ENCODE peak calls at places on chromosomes 11 and 22, in ten cellular contexts. W is cardiac fibroblast, J is AG04449, C is choroid plexus epithelial cell, E is endothelial cell of umbilical vein, S is astrocyte of the spinal cord, Y is fibroblast of villous mesenchyme, F is fibroblast of the aortic adventitia, D is fibroblast of lung, V is AG04450. A is an unnamed sample.

GRCh38 chr11:112024178-112024777 is 930 bp upstream of the DLAT start:
- DNase-seq in W (no peak), J (no peak), C (peak; percentile 31), E (no peak), S (peak; percentile 14), Y (no peak), F (no peak), D (no peak), V (no peak), A (no peak)

GRCh38 chr11:70128435-70128906 is 50.4 kb downstream of the ANO1 start:
- DNase-seq in W (peak; percentile 21), J (no peak), C (peak; percentile 72), E (peak; percentile 52), S (peak; percentile 61), Y (no peak), F (no peak), D (no peak), V (no peak), A (no peak)

GRCh38 chr11:32895471-32895870 is 2.9 kb downstream of the QSER1 start:
- DNase-seq in W (no peak), J (no peak), C (no peak), E (no peak), S (no peak), Y (no peak), F (no peak), D (no peak), V (no peak), A (no peak)

GRCh38 chr11:61621917-61622585 is 41.2 kb upstream of the SYT7 start:
- DNase-seq in W (no peak), J (no peak), C (no peak), E (no peak), S (no peak), Y (no peak), F (no peak), D (no peak), V (no peak), A (no peak)

GRCh38 chr11:134536677-134537076 is 124.6 kb upstream of the B3GAT1 start:
- DNase-seq in W (no peak), J (no peak), C (no peak), E (no peak), S (no peak), Y (no peak), F (no peak), D (no peak), V (no peak), A (no peak)

GRCh38 chr11:126464796-126465195 is 109.3 kb downstream of the ST3GAL4 start:
- DNase-seq in W (no peak), J (no peak), C (no peak), E (no peak), S (no peak), Y (no peak), F (no peak), D (no peak), V (no peak), A (no peak)

GRCh38 chr11:123216249-123216648 is 21.2 kb upstream of the CLMP start:
- DNase-seq in W (no peak), J (no peak), C (no peak), E (no peak), S (no peak), Y (no peak), F (no peak), D (no peak), V (no peak), A (no peak)

GRCh38 chr11:110000045-110000502 is 93.1 kb upstream of the ZC3H12C start:
- DNase-seq in W (peak; percentile 95), J (peak; percentile 97), C (peak; percentile 95), E (peak; percentile 24), S (peak; percentile 96), Y (peak; percentile 84), F (peak; percentile 96), D (peak; percentile 98), V (peak; percentile 85), A (peak; percentile 98)

GRCh38 chr11:19498986-19499669 is 213.5 kb upstream of the NAV2 start:
- DNase-seq in W (peak; percentile 74), J (peak; percentile 14), C (peak; percentile 83), E (no peak), S (peak; percentile 22), Y (peak; percentile 17), F (peak; percentile 64), D (peak; percentile 2), V (no peak), A (no peak)

GRCh38 chr11:57340228-57340627 is 2.1 kb downstream of the P2RX3 start:
- DNase-seq in W (peak; percentile 31), J (no peak), C (peak; percentile 26), E (peak; percentile 19), S (no peak), Y (peak; percentile 42), F (no peak), D (no peak), V (no peak), A (no peak)

GRCh38 chr11:64097468-64098317 is 62.0 kb downstream of the FLRT1 start:
- DNase-seq in W (no peak), J (no peak), C (no peak), E (no peak), S (no peak), Y (no peak), F (no peak), D (no peak), V (no peak), A (no peak)

GRCh38 chr11:74322667-74323066 is 11.2 kb upstream of the P4HA3 start:
- DNase-seq in W (peak; percentile 48), J (no peak), C (peak; percentile 45), E (no peak), S (peak; percentile 31), Y (no peak), F (peak; percentile 95), D (peak; percentile 79), V (no peak), A (no peak)

GRCh38 chr11:13834463-13834862 is 128.1 kb upstream of the SPON1 start:
- DNase-seq in W (no peak), J (no peak), C (no peak), E (peak; percentile 4), S (no peak), Y (no peak), F (no peak), D (no peak), V (no peak), A (no peak)
- TF ChIP-seq CTCF in W (peak; percentile 26), J (peak; percentile 31), C (peak; percentile 16), E (peak; percentile 37), S (peak; percentile 49), Y (peak; percentile 55), F (peak; percentile 27), D (peak; percentile 32), V (peak; percentile 43), A (peak; percentile 16)

GRCh38 chr11:128499613-128500213 is 87.6 kb downstream of the ETS1 start:
- DNase-seq in W (no peak), J (no peak), C (peak; percentile 40), E (peak; percentile 49), S (no peak), Y (no peak), F (no peak), D (no peak), V (no peak), A (no peak)

GRCh38 chr11:128496249-128496648 is 91.1 kb downstream of the ETS1 start:
- DNase-seq in W (no peak), J (no peak), C (no peak), E (no peak), S (no peak), Y (no peak), F (no peak), D (no peak), V (no peak), A (no peak)

GRCh38 chr11:128496684-128497056 is 90.7 kb downstream of the ETS1 start:
- DNase-seq in W (no peak), J (no peak), C (no peak), E (no peak), S (no peak), Y (no peak), F (peak; percentile 40), D (no peak), V (no peak), A (no peak)

GRCh38 chr11:128498846-128499245 is 88.5 kb downstream of the ETS1 start:
- DNase-seq in W (peak; percentile 66), J (no peak), C (peak; percentile 55), E (no peak), S (peak; percentile 62), Y (peak; percentile 55), F (no peak), D (no peak), V (no peak), A (no peak)

GRCh38 chr11:128497057-128497957 is 90.1 kb downstream of the ETS1 start:
- DNase-seq in W (peak; percentile 98), J (peak; percentile 90), C (peak; percentile 98), E (peak; percentile 96), S (peak; percentile 99), Y (peak; percentile 99), F (peak; percentile 99), D (peak; percentile 98), V (peak; percentile 95), A (peak; percentile 96)
- H3K4me3 ChIP-seq in W (peak overlapping the region; percentile 29), J (peak overlapping the region; percentile 26), C (peak overlapping the region; percentile 26), E (no peak overlapping the region), S (peak overlapping the region; percentile 14), Y (peak overlapping the region; percentile 40), F (peak overlapping the region; percentile 43), D (peak overlapping the region; percentile 49), V (peak overlapping the region; percentile 46), A (peak overlapping the region; percentile 24)

GRCh38 chr22:31676700-31677099 is 14.7 kb upstream of the PISD start:
- DNase-seq in W (peak; percentile 94), J (no peak), C (peak; percentile 97), E (peak; percentile 93), S (peak; percentile 93), Y (peak; percentile 94), F (peak; percentile 83), D (peak; percentile 90), V (peak; percentile 57), A (peak; percentile 28)
- TF ChIP-seq CTCF in W (no peak), J (no peak), C (no peak), E (no peak), S (no peak), Y (no peak), F (no peak), D (no peak), V (no peak), A (no peak)

GRCh38 chr11:28913883-28914282 is 805.7 kb downstream of the METTL15 start:
- DNase-seq in W (no peak), J (no peak), C (no peak), E (no peak), S (no peak), Y (no peak), F (no peak), D (no peak), V (no peak), A (no peak)

GRCh38 chr11:28924007-28924406 is 815.8 kb downstream of the METTL15 start:
- DNase-seq in W (peak; percentile 9), J (no peak), C (peak; percentile 19), E (no peak), S (no peak), Y (peak; percentile 2), F (peak; percentile 5), D (no peak), V (no peak), A (no peak)

GRCh38 chr11:28922351-28922981 is 814.3 kb downstream of the METTL15 start:
- DNase-seq in W (no peak), J (no peak), C (no peak), E (no peak), S (no peak), Y (no peak), F (peak; percentile 40), D (no peak), V (no peak), A (no peak)

DNA sequence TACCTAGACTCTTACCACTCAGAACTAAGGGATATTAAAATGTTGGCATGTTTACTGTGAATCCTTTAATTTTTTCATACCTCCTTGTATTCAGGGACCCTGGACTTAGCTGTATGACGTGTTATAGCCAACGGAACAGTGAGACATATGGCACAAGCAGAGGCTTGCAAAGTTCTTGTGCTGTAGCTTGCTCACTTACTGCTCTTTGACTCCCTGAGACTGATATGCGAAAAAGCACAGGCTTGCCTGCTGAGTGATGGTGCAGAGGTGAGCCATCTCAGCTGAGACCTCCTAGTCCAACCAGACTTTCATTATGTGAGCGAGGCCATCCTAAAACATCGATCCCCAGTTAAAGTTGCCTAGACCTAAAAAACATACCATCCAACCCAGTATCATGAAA is 811.0 kb downstream of the METTL15 start:
- DNase-seq in W (no peak), J (no peak), C (no peak), E (no peak), S (no peak), Y (no peak), F (no peak), D (no peak), V (no peak), A (no peak)
- H3K4me3 ChIP-seq in W (no peak overlapping the region), J (no peak overlapping the region), C (no peak overlapping the region), E (no peak overlapping the region), S (no peak overlapping the region), Y (no peak overlapping the region), F (no peak overlapping the region), D (no peak overlapping the region), V (no peak overlapping the region), A (no peak overlapping the region)

A was measured in AG09309.